ENCODE peak calls at places on chromosomes 6 and 20, in ten cellular contexts. One of them, this sample, is unnamed.

GRCh38 chr6:152184573-152185157 is 377.2 kb downstream of the ESR1 start:
- DNase-seq in H54: no peak
- DNase-seq in NCI-H526: no peak
- DNase-seq in natural killer cell: no peak
- DNase-seq in LoVo: no peak
- DNase-seq in HT1080: no peak
- DNase-seq in mucosa of gallbladder: no peak
- DNase-seq in GM03348: no peak
- DNase-seq in activated CD4-positive, alpha-beta T cell treated with anti-CD3 and anti-CD28 coated beads, Interleukin-2, amount 50 U/mL, for 1 hour: no peak
- DNase-seq in ascending aorta: no peak
- DNase-seq in this sample: no peak

GRCh38 chr6:107489636-107490567 is at the start of gene SOBP:
- DNase-seq in HT1080: peak
- DNase-seq in activated CD4-positive, alpha-beta T cell treated with anti-CD3 and anti-CD28 coated beads, Interleukin-2, amount 50 U/mL, for 1 hour: peak
- DNase-seq in H54: no peak
- DNase-seq in GM03348: peak
- DNase-seq in mucosa of gallbladder: peak
- DNase-seq in ascending aorta: peak
- DNase-seq in LoVo: peak
- DNase-seq in natural killer cell: peak
- DNase-seq in NCI-H526: peak
- DNase-seq in this sample: no peak

GRCh38 chr6:132227937-132228336 is 173.3 kb downstream of the MOXD1 start:
- DNase-seq in activated CD4-positive, alpha-beta T cell treated with anti-CD3 and anti-CD28 coated beads, Interleukin-2, amount 50 U/mL, for 1 hour: no peak
- DNase-seq in H54: no peak
- DNase-seq in natural killer cell: no peak
- DNase-seq in mucosa of gallbladder: no peak
- DNase-seq in ascending aorta: no peak
- DNase-seq in HT1080: no peak
- DNase-seq in GM03348: no peak
- DNase-seq in LoVo: no peak
- DNase-seq in NCI-H526: no peak
- DNase-seq in this sample: peak

GRCh38 chr6:8506123-8506522 is 70.8 kb upstream of the SLC35B3 start:
- DNase-seq in NCI-H526: no peak
- DNase-seq in mucosa of gallbladder: no peak
- DNase-seq in activated CD4-positive, alpha-beta T cell treated with anti-CD3 and anti-CD28 coated beads, Interleukin-2, amount 50 U/mL, for 1 hour: no peak
- DNase-seq in LoVo: no peak
- DNase-seq in GM03348: no peak
- DNase-seq in natural killer cell: no peak
- DNase-seq in H54: no peak
- DNase-seq in ascending aorta: no peak
- DNase-seq in HT1080: no peak
- DNase-seq in this sample: no peak

GRCh38 chr6:136757150-136757549 is 35.1 kb downstream of the MAP3K5 start:
- DNase-seq in GM03348: no peak
- DNase-seq in mucosa of gallbladder: no peak
- DNase-seq in activated CD4-positive, alpha-beta T cell treated with anti-CD3 and anti-CD28 coated beads, Interleukin-2, amount 50 U/mL, for 1 hour: no peak
- DNase-seq in LoVo: no peak
- DNase-seq in ascending aorta: no peak
- DNase-seq in H54: no peak
- DNase-seq in NCI-H526: no peak
- DNase-seq in natural killer cell: no peak
- DNase-seq in HT1080: no peak
- DNase-seq in this sample: no peak

GRCh38 chr6:136657629-136658028 is 107.4 kb upstream of the MAP7 start:
- DNase-seq in natural killer cell: no peak
- DNase-seq in NCI-H526: no peak
- DNase-seq in GM03348: no peak
- DNase-seq in ascending aorta: no peak
- DNase-seq in mucosa of gallbladder: peak
- DNase-seq in activated CD4-positive, alpha-beta T cell treated with anti-CD3 and anti-CD28 coated beads, Interleukin-2, amount 50 U/mL, for 1 hour: no peak
- DNase-seq in HT1080: peak
- DNase-seq in LoVo: no peak
- DNase-seq in H54: no peak
- DNase-seq in this sample: no peak

GRCh38 chr20:1299522-1299921 is 29.4 kb downstream of the SDCBP2 start:
- DNase-seq in GM03348: no peak
- DNase-seq in ascending aorta: no peak
- DNase-seq in HT1080: no peak
- DNase-seq in activated CD4-positive, alpha-beta T cell treated with anti-CD3 and anti-CD28 coated beads, Interleukin-2, amount 50 U/mL, for 1 hour: peak
- DNase-seq in natural killer cell: no peak
- DNase-seq in mucosa of gallbladder: no peak
- DNase-seq in NCI-H526: peak
- DNase-seq in LoVo: no peak
- DNase-seq in H54: peak
- DNase-seq in this sample: no peak

GRCh38 chr6:132919476-132919875 is 105.1 kb downstream of the RPS12 start:
- DNase-seq in mucosa of gallbladder: peak
- DNase-seq in NCI-H526: no peak
- DNase-seq in activated CD4-positive, alpha-beta T cell treated with anti-CD3 and anti-CD28 coated beads, Interleukin-2, amount 50 U/mL, for 1 hour: no peak
- DNase-seq in H54: no peak
- DNase-seq in HT1080: peak
- DNase-seq in natural killer cell: no peak
- DNase-seq in GM03348: peak
- DNase-seq in ascending aorta: peak
- DNase-seq in LoVo: no peak
- DNase-seq in this sample: peak

GRCh38 chr6:118644007-118644406 is 7.4 kb downstream of the CEP85L start:
- DNase-seq in mucosa of gallbladder: no peak
- DNase-seq in natural killer cell: no peak
- DNase-seq in activated CD4-positive, alpha-beta T cell treated with anti-CD3 and anti-CD28 coated beads, Interleukin-2, amount 50 U/mL, for 1 hour: no peak
- DNase-seq in GM03348: peak
- DNase-seq in NCI-H526: no peak
- DNase-seq in ascending aorta: no peak
- DNase-seq in HT1080: no peak
- DNase-seq in H54: no peak
- DNase-seq in LoVo: no peak
- DNase-seq in this sample: no peak